ENCODE peak calls at places on chromosomes 4 and X, in four cellular contexts. One of them, this sample, is unnamed.
A peak's percentile ranks its signal among the peaks of the same experiment; 100 is the strongest.

GRCh38 chrX:21666679-21667078 is 8.5 kb upstream of the KLHL34 start:
- DNase-seq in CD4-positive, alpha-beta T cell: no peak
- DNase-seq in adrenal gland: no peak
- DNase-seq in body of pancreas: no peak
- DNase-seq in this sample: no peak

GRCh38 chrX:34631826-34632225 is 25.3 kb downstream of the TMEM47 start:
- DNase-seq in CD4-positive, alpha-beta T cell: no peak
- DNase-seq in adrenal gland: no peak
- DNase-seq in body of pancreas: no peak
- DNase-seq in this sample: no peak

GRCh38 chr4:185813133-185813532 is 1.1 kb upstream of the SORBS2 start:
- DNase-seq in CD4-positive, alpha-beta T cell: no peak
- DNase-seq in adrenal gland: no peak
- DNase-seq in body of pancreas: no peak
- DNase-seq in this sample: no peak

GRCh38 chrX:43655961-43656494 is at the start of gene MAOA:
- DNase-seq in CD4-positive, alpha-beta T cell: peak; percentile 16
- DNase-seq in adrenal gland: peak; percentile 80
- DNase-seq in body of pancreas: peak; percentile 85
- DNase-seq in this sample: peak; percentile 92

GRCh38 chr4:69056921-69057562 is 39.2 kb upstream of the UGT2B7 start:
- DNase-seq in CD4-positive, alpha-beta T cell: no peak
- DNase-seq in adrenal gland: no peak
- DNase-seq in body of pancreas: no peak
- DNase-seq in this sample: no peak

GRCh38 chr4:73870778-73871177 is 1.6 kb downstream of the CXCL1 start:
- DNase-seq in CD4-positive, alpha-beta T cell: no peak
- DNase-seq in adrenal gland: no peak
- DNase-seq in body of pancreas: no peak
- DNase-seq in this sample: no peak

GRCh38 chrX:110049096-110049495 is 46.2 kb downstream of the TMEM164 start:
- DNase-seq in CD4-positive, alpha-beta T cell: no peak
- DNase-seq in adrenal gland: peak; percentile 6
- DNase-seq in body of pancreas: no peak
- DNase-seq in this sample: no peak

GRCh38 chrX:3520987-3521875 is 174.8 kb upstream of the MXRA5 start:
- DNase-seq in CD4-positive, alpha-beta T cell: no peak
- DNase-seq in adrenal gland: no peak
- DNase-seq in body of pancreas: no peak
- DNase-seq in this sample: no peak

GRCh38 chr4:1279253-1279652 is 10.4 kb upstream of the MAEA start:
- DNase-seq in CD4-positive, alpha-beta T cell: no peak
- DNase-seq in adrenal gland: no peak
- DNase-seq in body of pancreas: no peak
- DNase-seq in this sample: no peak

GRCh38 chr4:4875611-4876010 is 16.1 kb downstream of the MSX1 start:
- DNase-seq in CD4-positive, alpha-beta T cell: no peak
- DNase-seq in adrenal gland: no peak
- DNase-seq in body of pancreas: no peak
- DNase-seq in this sample: no peak

GRCh38 chr4:168612435-168613139 is 115.7 kb downstream of the PALLD start:
- DNase-seq in CD4-positive, alpha-beta T cell: no peak
- DNase-seq in adrenal gland: no peak
- DNase-seq in body of pancreas: no peak
- DNase-seq in this sample: no peak

GRCh38 chr4:8010618-8011017 is 71.0 kb upstream of the AFAP1 start:
- DNase-seq in CD4-positive, alpha-beta T cell: no peak
- DNase-seq in adrenal gland: peak; percentile 94
- DNase-seq in body of pancreas: peak; percentile 74
- DNase-seq in this sample: no peak

GRCh38 chr4:531076-531475 is 32.1 kb downstream of the PIGG start:
- DNase-seq in CD4-positive, alpha-beta T cell: no peak
- DNase-seq in adrenal gland: no peak
- DNase-seq in body of pancreas: no peak
- DNase-seq in this sample: no peak

GRCh38 chr4:127843704-127844604 is 36.7 kb upstream of the PLK4 start:
- DNase-seq in CD4-positive, alpha-beta T cell: no peak
- DNase-seq in adrenal gland: no peak
- DNase-seq in body of pancreas: no peak
- DNase-seq in this sample: no peak

GRCh38 chr4:6926081-6926480 is 16.5 kb downstream of the TBC1D14 start:
- DNase-seq in CD4-positive, alpha-beta T cell: no peak
- DNase-seq in adrenal gland: peak; percentile 48
- DNase-seq in body of pancreas: no peak
- DNase-seq in this sample: no peak

GRCh38 chr4:184649971-184650855 is 675 bp downstream of the PRIMPOL start:
- DNase-seq in CD4-positive, alpha-beta T cell: no peak
- DNase-seq in adrenal gland: peak; percentile 55
- DNase-seq in body of pancreas: peak; percentile 30
- DNase-seq in this sample: peak; percentile 17

GRCh38 chr4:110492522-110492921 is 16.6 kb downstream of the ENPEP start:
- DNase-seq in CD4-positive, alpha-beta T cell: no peak
- DNase-seq in adrenal gland: no peak
- DNase-seq in body of pancreas: no peak
- DNase-seq in this sample: no peak

GRCh38 chrX:47316276-47317025 is 53.9 kb upstream of the ZNF157 start:
- DNase-seq in CD4-positive, alpha-beta T cell: no peak
- DNase-seq in adrenal gland: peak; percentile 10
- DNase-seq in body of pancreas: peak; percentile 18
- DNase-seq in this sample: no peak

GRCh38 chr4:184510431-184510830 is 36.1 kb upstream of the IRF2 start:
- DNase-seq in CD4-positive, alpha-beta T cell: no peak
- DNase-seq in adrenal gland: peak; percentile 26
- DNase-seq in body of pancreas: no peak
- DNase-seq in this sample: no peak

GRCh38 chrX:141405486-141405877 is 163.2 kb upstream of the SPANXC start:
- DNase-seq in CD4-positive, alpha-beta T cell: no peak
- DNase-seq in adrenal gland: no peak
- DNase-seq in body of pancreas: no peak
- DNase-seq in this sample: no peak

GRCh38 chr4:150402968-150403367 is 179.0 kb upstream of the MAB21L2 start:
- DNase-seq in CD4-positive, alpha-beta T cell: peak; percentile 16
- DNase-seq in adrenal gland: peak; percentile 48
- DNase-seq in body of pancreas: peak; percentile 92
- DNase-seq in this sample: no peak

GRCh38 chr4:99087887-99088484 is 602 bp downstream of the ADH5 start:
- DNase-seq in CD4-positive, alpha-beta T cell: no peak
- DNase-seq in adrenal gland: peak; percentile 79
- DNase-seq in body of pancreas: peak; percentile 80
- DNase-seq in this sample: peak; percentile 79

GRCh38 chr4:10571896-10572295 is 112.7 kb downstream of the CLNK start:
- DNase-seq in CD4-positive, alpha-beta T cell: no peak
- DNase-seq in adrenal gland: no peak
- DNase-seq in body of pancreas: no peak
- DNase-seq in this sample: no peak

GRCh38 chr4:77636902-77637301 is 31.3 kb downstream of the CXCL13 start:
- DNase-seq in CD4-positive, alpha-beta T cell: no peak
- DNase-seq in adrenal gland: no peak
- DNase-seq in body of pancreas: no peak
- DNase-seq in this sample: peak; percentile 85

GRCh38 chr4:158428242-158428641 is 93.4 kb upstream of the RXFP1 start:
- DNase-seq in CD4-positive, alpha-beta T cell: no peak
- DNase-seq in adrenal gland: no peak
- DNase-seq in body of pancreas: no peak
- DNase-seq in this sample: no peak

GRCh38 chr4:80253510-80253909 is 13.0 kb upstream of the FGF5 start:
- DNase-seq in CD4-positive, alpha-beta T cell: no peak
- DNase-seq in adrenal gland: no peak
- DNase-seq in body of pancreas: no peak
- DNase-seq in this sample: no peak

GRCh38 chr4:40939826-40940225 is 190.1 kb downstream of the NSUN7 start:
- DNase-seq in CD4-positive, alpha-beta T cell: no peak
- DNase-seq in adrenal gland: no peak
- DNase-seq in body of pancreas: no peak
- DNase-seq in this sample: no peak

GRCh38 chr4:186946140-186946539 is 222.5 kb upstream of the FAT1 start:
- DNase-seq in CD4-positive, alpha-beta T cell: no peak
- DNase-seq in adrenal gland: peak; percentile 33
- DNase-seq in body of pancreas: peak; percentile 82
- DNase-seq in this sample: no peak

GRCh38 chr4:186949847-186950246 is 226.2 kb upstream of the FAT1 start:
- DNase-seq in CD4-positive, alpha-beta T cell: no peak
- DNase-seq in adrenal gland: no peak
- DNase-seq in body of pancreas: peak; percentile 67
- DNase-seq in this sample: no peak

GRCh38 chr4:186946682-186947294 is 223.1 kb upstream of the FAT1 start:
- DNase-seq in CD4-positive, alpha-beta T cell: no peak
- DNase-seq in adrenal gland: no peak
- DNase-seq in body of pancreas: peak; percentile 88
- DNase-seq in this sample: no peak

GRCh38 chr4:186952709-186953108 is 229.1 kb upstream of the FAT1 start:
- DNase-seq in CD4-positive, alpha-beta T cell: no peak
- DNase-seq in adrenal gland: no peak
- DNase-seq in body of pancreas: no peak
- DNase-seq in this sample: no peak

GRCh38 chr4:186948361-186949291 is 225.0 kb upstream of the FAT1 start:
- DNase-seq in CD4-positive, alpha-beta T cell: no peak
- DNase-seq in adrenal gland: no peak
- DNase-seq in body of pancreas: peak; percentile 83
- DNase-seq in this sample: no peak
- TF ChIP-seq CTCF in CD4-positive, alpha-beta T cell: no peak
- TF ChIP-seq CTCF in adrenal gland: no peak
- TF ChIP-seq CTCF in body of pancreas: no peak
- TF ChIP-seq CTCF in this sample: no peak

DNA sequence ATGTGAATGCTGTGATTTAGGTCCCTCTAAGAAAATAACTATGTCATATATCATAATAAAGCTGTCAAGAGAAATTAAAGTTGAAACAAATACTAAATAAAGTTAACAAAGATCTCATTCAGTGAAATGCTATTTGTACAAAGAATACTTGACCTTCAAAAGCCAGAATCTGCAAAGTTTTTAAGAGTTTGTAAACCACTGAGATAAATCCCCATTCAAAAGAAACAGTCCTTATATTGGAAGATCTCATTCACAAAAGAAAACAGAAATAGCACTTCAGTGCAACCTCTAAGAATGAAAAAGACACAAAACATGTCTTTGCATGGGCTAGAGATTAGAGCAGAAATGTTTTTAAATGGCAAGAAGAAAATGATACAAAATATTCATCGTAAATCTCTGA is 149.1 kb upstream of the USP38 start:
- DNase-seq in CD4-positive, alpha-beta T cell: no peak
- DNase-seq in adrenal gland: no peak
- DNase-seq in body of pancreas: no peak
- DNase-seq in this sample: no peak
- TF ChIP-seq CTCF in CD4-positive, alpha-beta T cell: no peak
- TF ChIP-seq CTCF in adrenal gland: no peak
- TF ChIP-seq CTCF in body of pancreas: no peak
- TF ChIP-seq CTCF in this sample: no peak

GRCh38 chr4:155208258-155209054 is at the start of gene NPY2R:
- DNase-seq in CD4-positive, alpha-beta T cell: no peak
- DNase-seq in adrenal gland: no peak
- DNase-seq in body of pancreas: peak; percentile 15
- DNase-seq in this sample: no peak

DNA sequence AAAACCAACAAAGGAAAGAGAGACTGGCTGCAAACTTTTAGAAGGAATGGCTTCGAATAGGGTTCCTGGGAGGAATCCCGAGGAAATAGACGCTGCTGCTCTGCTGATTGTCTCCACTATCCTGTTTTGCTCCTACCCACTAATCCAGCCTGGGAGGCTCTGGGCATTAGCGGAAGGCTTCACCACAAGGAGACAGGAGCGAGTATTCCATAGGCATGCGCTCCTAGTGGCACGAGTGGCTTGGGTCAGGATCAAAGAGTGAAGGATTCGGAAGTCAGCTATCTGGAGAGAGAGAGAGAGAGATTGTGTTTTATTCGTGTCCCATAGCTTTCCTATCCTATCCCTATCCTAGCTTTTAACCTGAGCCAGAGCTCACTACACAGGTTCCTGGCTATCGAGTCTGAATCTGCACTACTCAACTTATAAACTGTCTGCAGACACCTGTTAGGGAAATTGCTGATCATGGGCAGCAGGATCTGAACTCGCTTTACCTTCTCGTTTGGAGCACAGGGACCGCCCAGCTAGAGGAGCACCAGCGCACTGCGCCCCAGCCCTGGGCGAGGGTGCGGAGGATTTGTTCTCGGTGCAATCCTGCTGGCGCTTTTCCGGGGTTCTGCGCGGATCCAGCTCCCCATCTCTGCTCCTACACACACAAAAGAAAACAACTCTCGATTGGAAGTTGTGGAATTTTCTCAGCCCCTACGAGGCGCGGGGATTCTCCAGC is 740 bp upstream of the NPY2R start:
- DNase-seq in CD4-positive, alpha-beta T cell: no peak
- DNase-seq in adrenal gland: no peak
- DNase-seq in body of pancreas: peak; percentile 34
- DNase-seq in this sample: no peak
- TF ChIP-seq CTCF in CD4-positive, alpha-beta T cell: no peak
- TF ChIP-seq CTCF in adrenal gland: no peak
- TF ChIP-seq CTCF in body of pancreas: no peak
- TF ChIP-seq CTCF in this sample: no peak

DNA sequence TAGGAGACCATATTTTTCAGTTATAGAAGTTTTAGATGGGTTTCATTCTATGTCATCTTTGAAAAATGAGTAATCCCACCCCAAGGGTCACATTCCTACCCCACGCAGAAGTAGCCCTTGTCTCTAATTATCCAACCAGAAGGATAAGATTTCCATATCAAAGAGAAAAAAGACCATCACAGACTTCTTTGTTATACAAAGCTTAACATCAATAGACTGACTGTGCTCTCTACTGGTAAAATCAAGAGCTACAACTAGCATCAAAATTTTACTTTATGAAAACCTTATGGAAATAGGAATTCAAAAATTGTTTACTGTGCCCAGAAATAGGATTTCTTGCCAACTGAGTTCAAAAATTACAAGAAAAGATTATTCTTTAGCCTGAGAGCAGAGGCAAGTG is 24.9 kb downstream of the TNMD start:
- DNase-seq in CD4-positive, alpha-beta T cell: no peak
- DNase-seq in adrenal gland: no peak
- DNase-seq in body of pancreas: no peak
- DNase-seq in this sample: no peak
- TF ChIP-seq CTCF in CD4-positive, alpha-beta T cell: no peak
- TF ChIP-seq CTCF in adrenal gland: no peak
- TF ChIP-seq CTCF in body of pancreas: no peak
- TF ChIP-seq CTCF in this sample: no peak

This sample was measured in prostate gland.